ENCODE peak calls at places on chromosomes 16 and 17, in ten cellular contexts. A is GM06990; J is left ventricle myocardium inferior; C is transverse colon; M is left lung; S is psoas muscle; O is pancreas; U is lower lobe of right lung; K is K562; L is effector memory CD4-positive, alpha-beta T cell. X is an unnamed sample.

GRCh38 chr17:35146214-35146833 is 1.3 kb upstream of the UNC45B start:
- DNase-seq in A (no peak), J (no peak), C (no peak), M (no peak), S (no peak), O (no peak), U (no peak), K (no peak), L (no peak), X (no peak)

GRCh38 chr16:919658-920631 is 50.8 kb downstream of the LMF1 start:
- DNase-seq in A (no peak), J (peak; percentile 37), C (no peak), M (no peak), S (peak; percentile 70), O (no peak), U (no peak), K (no peak), L (no peak), X (peak; percentile 74)

GRCh38 chr17:29179232-29180036 is 764 bp downstream of the MYO18A start:
- DNase-seq in A (no peak), J (peak; percentile 48), C (peak; percentile 88), M (peak; percentile 78), S (no peak), O (peak; percentile 87), U (peak; percentile 83), K (peak; percentile 92), L (no peak), X (peak; percentile 49)

GRCh38 chr17:2239170-2239551 is 64.4 kb downstream of the SMG6 start:
- DNase-seq in A (no peak), J (no peak), C (no peak), M (no peak), S (no peak), O (no peak), U (no peak), K (no peak), L (no peak), X (no peak)

GRCh38 chr17:39750131-39751015 is 12.6 kb downstream of the GRB7 start:
- DNase-seq in A (no peak), J (no peak), C (peak; percentile 11), M (no peak), S (peak; percentile 41), O (peak; percentile 90), U (peak; percentile 43), K (no peak), L (no peak), X (no peak)

GRCh38 chr17:75061618-75062017 is 14.6 kb downstream of the KCTD2 start:
- DNase-seq in A (no peak), J (no peak), C (no peak), M (no peak), S (no peak), O (no peak), U (no peak), K (no peak), L (no peak), X (no peak)

GRCh38 chr16:56423584-56424403 is 1.6 kb downstream of the AMFR start:
- DNase-seq in A (no peak), J (no peak), C (no peak), M (no peak), S (no peak), O (no peak), U (no peak), K (peak; percentile 23), L (no peak), X (no peak)

GRCh38 chr16:68790130-68790761 is 53.1 kb upstream of the TANGO6 start:
- DNase-seq in A (no peak), J (no peak), C (peak; percentile 18), M (no peak), S (no peak), O (no peak), U (no peak), K (no peak), L (no peak), X (no peak)

GRCh38 chr16:67862623-67863583 is 9.9 kb upstream of the EDC4 start:
- DNase-seq in A (no peak), J (peak; percentile 77), C (no peak), M (no peak), S (peak; percentile 93), O (no peak), U (no peak), K (no peak), L (no peak), X (peak; percentile 90)

GRCh38 chr16:88076211-88076931 is 125.1 kb downstream of the BANP start:
- DNase-seq in A (no peak), J (no peak), C (no peak), M (no peak), S (peak; percentile 43), O (no peak), U (peak; percentile 38), K (no peak), L (no peak), X (no peak)

GRCh38 chr17:73533127-73533526 is 111.1 kb downstream of the SDK2 start:
- DNase-seq in A (no peak), J (peak; percentile 89), C (no peak), M (no peak), S (peak; percentile 57), O (peak; percentile 34), U (no peak), K (no peak), L (no peak), X (peak; percentile 94)

GRCh38 chr16:71883193-71883848 is 661 bp downstream of the ZNF821 start:
- DNase-seq in A (peak; percentile 42), J (peak; percentile 31), C (peak; percentile 61), M (peak; percentile 55), S (peak; percentile 60), O (peak; percentile 60), U (peak; percentile 50), K (peak; percentile 61), L (peak; percentile 43), X (peak; percentile 80)

GRCh38 chr16:57485916-57486857 is at the start of gene DOK4:
- DNase-seq in A (peak; percentile 66), J (peak; percentile 87), C (peak; percentile 89), M (peak; percentile 81), S (peak; percentile 89), O (peak; percentile 92), U (peak; percentile 88), K (peak; percentile 97), L (peak; percentile 65), X (peak; percentile 86)

GRCh38 chr16:57266531-57267268 is 17.8 kb downstream of the PLLP start:
- DNase-seq in A (no peak), J (no peak), C (no peak), M (no peak), S (no peak), O (peak; percentile 57), U (no peak), K (peak; percentile 32), L (no peak), X (no peak)

GRCh38 chr16:23286131-23286532 is 16.0 kb upstream of the SCNN1B start:
- DNase-seq in A (no peak), J (no peak), C (no peak), M (no peak), S (no peak), O (no peak), U (no peak), K (no peak), L (no peak), X (no peak)

GRCh38 chr16:89633064-89633631 is 19.7 kb downstream of the DPEP1 start:
- DNase-seq in A (no peak), J (no peak), C (peak; percentile 40), M (no peak), S (no peak), O (no peak), U (no peak), K (no peak), L (no peak), X (no peak)

GRCh38 chr17:1104222-1104621 is 75.6 kb downstream of the ABR start:
- DNase-seq in A (no peak), J (peak; percentile 65), C (no peak), M (no peak), S (no peak), O (no peak), U (no peak), K (no peak), L (no peak), X (peak; percentile 87)

GRCh38 chr16:47523342-47524006 is 62.3 kb downstream of the PHKB start:
- DNase-seq in A (peak; percentile 57), J (no peak), C (no peak), M (no peak), S (no peak), O (no peak), U (no peak), K (no peak), L (no peak), X (no peak)
- H3K4me3 ChIP-seq in A (no peak overlapping the region), J (no peak overlapping the region), C (no peak overlapping the region), M (no peak overlapping the region), S (no peak overlapping the region), O (no peak overlapping the region), U (no peak overlapping the region), K (no peak overlapping the region), L (no peak overlapping the region), X (no peak overlapping the region)

GRCh38 chr17:32266389-32267269 is 997 bp downstream of the RHBDL3 start:
- DNase-seq in A (no peak), J (no peak), C (no peak), M (no peak), S (peak; percentile 58), O (no peak), U (peak; percentile 46), K (no peak), L (no peak), X (no peak)
- H3K27me3 ChIP-seq in A (peaks cover 6% of the 10 kb centered on the region), J (peaks cover 80% of the 10 kb centered on the region), C (peaks cover 86% of the 10 kb centered on the region), M (peaks cover 91% of the 10 kb centered on the region), S (no peaks in the 10 kb centered on the region), O (no peaks in the 10 kb centered on the region), U (peaks cover 68% of the 10 kb centered on the region), K (peaks cover 64% of the 10 kb centered on the region), L (peaks cover 28% of the 10 kb centered on the region), X (no peaks in the 10 kb centered on the region)

GRCh38 chr17:32264823-32265191 is 825 bp upstream of the RHBDL3 start:
- DNase-seq in A (no peak), J (no peak), C (no peak), M (no peak), S (no peak), O (no peak), U (peak; percentile 37), K (no peak), L (no peak), X (no peak)
- H3K4me3 ChIP-seq in A (no peak overlapping the region), J (peak overlapping the region; percentile 80), C (no peak overlapping the region), M (no peak overlapping the region), S (peak overlapping the region; percentile 74), O (no peak overlapping the region), U (peak overlapping the region; percentile 66), K (no peak overlapping the region), L (no peak overlapping the region), X (peak overlapping the region; percentile 42)

DNA sequence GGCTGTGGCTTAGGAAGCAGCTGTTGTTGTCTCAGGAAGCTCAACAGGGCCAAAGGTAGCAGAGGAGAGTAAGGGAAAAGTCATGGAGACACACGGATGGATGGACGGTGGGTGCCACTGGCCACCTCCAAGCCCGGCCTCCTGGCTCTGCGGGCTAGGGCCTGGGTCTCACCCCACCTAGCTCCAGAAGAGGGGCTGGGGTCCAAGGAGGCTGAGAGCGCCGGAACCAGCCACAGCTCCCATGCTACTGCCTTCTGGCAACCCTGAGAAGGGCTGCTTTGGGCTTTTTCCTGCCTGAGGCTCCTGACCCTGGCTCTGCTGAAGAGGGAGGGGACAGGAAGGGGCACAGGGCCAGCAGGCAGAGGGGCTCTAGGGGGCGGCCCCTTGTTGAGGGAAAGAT is 11.2 kb downstream of the CD300LG start:
- DNase-seq in A (no peak), J (no peak), C (no peak), M (no peak), S (no peak), O (no peak), U (no peak), K (no peak), L (no peak), X (no peak)
- H3K27me3 ChIP-seq in A (no peaks in the 10 kb centered on the region), J (no peaks in the 10 kb centered on the region), C (peaks cover 18% of the 10 kb centered on the region), M (peaks cover 17% of the 10 kb centered on the region), S (no peaks in the 10 kb centered on the region), O (no peaks in the 10 kb centered on the region), U (peaks cover 11% of the 10 kb centered on the region), K (peaks cover 28% of the 10 kb centered on the region), L (peaks cover 3% of the 10 kb centered on the region), X (no peaks in the 10 kb centered on the region)